ENCODE peak calls at places on chromosomes 6 and 20, in nine cellular contexts. C is GM12865; D is ecto neural progenitor cell; A is naive thymus-derived CD4-positive, alpha-beta T cell; O is H54; U is T-helper 17 cell; T is T-helper 2 cell; S is vagina; I is astrocyte of the cerebellum. F is an unnamed sample.

GRCh38 chr6:121612916-121613315 is 177.5 kb downstream of the GJA1 start:
- DNase-seq in S (no peak), I (no peak), C (no peak), A (no peak), D (no peak), U (no peak), T (no peak), O (no peak), F (no peak)

GRCh38 chr20:11851646-11852045 is 66.0 kb upstream of the BTBD3 start:
- DNase-seq in D (no peak), T (no peak), U (no peak), S (no peak), O (no peak), I (no peak), A (no peak), C (no peak), F (no peak)

GRCh38 chr6:110560239-110561015 is 84.0 kb upstream of the SLC22A16 start:
- DNase-seq in T (peak), C (peak), A (peak), U (no peak), I (no peak), S (no peak), O (no peak), D (no peak), F (no peak)

GRCh38 chr20:46701986-46702385 is 7.5 kb upstream of the SLC2A10 start:
- DNase-seq in D (peak), C (no peak), U (no peak), A (no peak), T (no peak), O (no peak), I (no peak), S (no peak), F (no peak)

GRCh38 chr6:133114973-133115372 is 126.2 kb upstream of the EYA4 start:
- DNase-seq in O (no peak), D (no peak), U (no peak), T (no peak), I (no peak), S (no peak), A (no peak), C (no peak), F (no peak)

GRCh38 chr20:45962031-45962755 is 9.8 kb downstream of the ZNF335 start:
- DNase-seq in T (no peak), C (no peak), A (no peak), I (no peak), U (no peak), O (no peak), S (no peak), D (no peak), F (no peak)

GRCh38 chr6:130760006-130760405 is 67.2 kb upstream of the SMLR1 start:
- DNase-seq in S (no peak), O (no peak), U (no peak), T (no peak), C (peak), A (no peak), D (no peak), I (peak), F (no peak)

GRCh38 chr20:62430871-62431447 is 3.6 kb upstream of the RBBP8NL start:
- DNase-seq in C (no peak), U (no peak), A (no peak), O (no peak), I (no peak), S (no peak), T (no peak), D (no peak), F (no peak)

GRCh38 chr20:51651921-51652549 is 109.5 kb upstream of the NFATC2 start:
- DNase-seq in A (no peak), D (no peak), C (no peak), U (no peak), I (no peak), O (no peak), S (no peak), T (no peak), F (no peak)

GRCh38 chr20:14235355-14235754 is 102.1 kb downstream of the FLRT3 start:
- DNase-seq in S (no peak), O (no peak), I (peak), C (no peak), T (no peak), D (no peak), A (no peak), U (no peak), F (no peak)

GRCh38 chr6:14502551-14502950 is 385.0 kb downstream of the CD83 start:
- DNase-seq in U (no peak), D (no peak), S (no peak), A (no peak), O (peak), T (no peak), C (no peak), I (no peak), F (no peak)

GRCh38 chr20:48406462-48407235 is 421.1 kb downstream of the PREX1 start:
- DNase-seq in C (peak), A (no peak), S (no peak), D (no peak), I (no peak), O (no peak), T (peak), U (no peak), F (no peak)

GRCh38 chr20:46801003-46801702 is 91.7 kb downstream of the SLC2A10 start:
- DNase-seq in U (no peak), D (no peak), A (no peak), T (no peak), O (no peak), S (no peak), I (no peak), C (no peak), F (no peak)

GRCh38 chr20:22402990-22403859 is 181.1 kb downstream of the FOXA2 start:
- DNase-seq in I (no peak), C (no peak), O (no peak), A (no peak), D (no peak), T (no peak), U (no peak), S (no peak), F (no peak)

GRCh38 chr6:97437087-97437486 is 154.1 kb upstream of the MMS22L start:
- DNase-seq in A (no peak), D (no peak), I (no peak), C (no peak), S (no peak), T (no peak), U (no peak), O (no peak), F (no peak)

GRCh38 chr6:47721189-47721588 is 22.8 kb downstream of the ADGRF4 start:
- DNase-seq in I (no peak), U (no peak), A (no peak), T (no peak), D (no peak), O (no peak), C (no peak), S (no peak), F (no peak)

GRCh38 chr6:13012271-13012670 is 295.7 kb downstream of the PHACTR1 start:
- DNase-seq in U (no peak), A (no peak), I (no peak), C (no peak), S (no peak), O (no peak), T (no peak), D (no peak), F (no peak)

GRCh38 chr20:35306931-35307517 is 14.8 kb upstream of the FAM83C start:
- DNase-seq in S (no peak), U (no peak), D (peak), A (no peak), C (peak), O (no peak), I (peak), T (peak), F (peak)